ENCODE peak calls at places on chromosomes 7 and 10, in four cellular contexts. I is H1, L is GM12891, Z is GM12878. U is an unnamed sample.

GRCh38 chr7:152751449-152752141 is 8.0 kb upstream of the ACTR3B start:
- DNase-seq in L (no peak), I (no peak), Z (no peak), U (no peak)

GRCh38 chr7:68321076-68321639 is 1277.1 kb upstream of the AUTS2 start:
- DNase-seq in Z (no peak), I (no peak), L (no peak), U (no peak)

GRCh38 chr10:45589009-45589408 is 83.6 kb downstream of the ZFAND4 start:
- DNase-seq in Z (no peak), L (no peak), I (no peak), U (no peak)

GRCh38 chr10:69687396-69687795 is 57.3 kb downstream of the FAM241B start:
- DNase-seq in I (no peak), L (no peak), Z (no peak), U (no peak)

GRCh38 chr10:130761896-130762295 is 549.6 kb downstream of the TCERG1L start:
- DNase-seq in L (no peak), Z (no peak), I (no peak), U (no peak)

GRCh38 chr7:26153246-26153822 is 1.3 kb downstream of the NFE2L3 start:
- DNase-seq in L (no peak), Z (no peak), I (no peak), U (no peak)

GRCh38 chr7:96400001-96400400 is 78.1 kb upstream of the SLC25A13 start:
- DNase-seq in Z (no peak), I (no peak), L (no peak), U (no peak)

GRCh38 chr7:79789584-79790345 is 336.3 kb upstream of the MAGI2 start:
- DNase-seq in Z (no peak), I (no peak), L (no peak), U (no peak)

GRCh38 chr7:44307905-44308740 is 17.3 kb downstream of the CAMK2B start:
- DNase-seq in Z (no peak), L (no peak), I (no peak), U (no peak)

GRCh38 chr10:95346715-95347401 is 56.1 kb upstream of the PDLIM1 start:
- DNase-seq in L (no peak), Z (no peak), I (no peak), U (no peak)

GRCh38 chr7:100431286-100431735 is 1.7 kb downstream of the MEPCE start:
- DNase-seq in I (no peak), Z (no peak), L (no peak), U (no peak)

GRCh38 chr10:56586391-56586790 is 225.3 kb upstream of the ZWINT start:
- DNase-seq in Z (no peak), I (no peak), L (no peak), U (no peak)

GRCh38 chr7:42285383-42285824 is 48.4 kb upstream of the GLI3 start:
- DNase-seq in I (no peak), L (no peak), Z (no peak), U (no peak)

GRCh38 chr10:119658274-119658673 is 7.1 kb downstream of the BAG3 start:
- DNase-seq in I (peak; percentile 17), L (no peak), Z (no peak), U (no peak)

GRCh38 chr7:40310213-40310612 is 175.4 kb downstream of the SUGCT start:
- DNase-seq in L (no peak), Z (no peak), I (no peak), U (no peak)

GRCh38 chr10:48807786-48808185 is 123.1 kb downstream of the WDFY4 start:
- DNase-seq in I (no peak), Z (no peak), L (no peak), U (no peak)

GRCh38 chr10:73647211-73647874 is 6.1 kb upstream of the MYOZ1 start:
- DNase-seq in I (peak; percentile 82), L (no peak), Z (no peak), U (no peak)

GRCh38 chr10:69600761-69601330 is 27.6 kb upstream of the NEUROG3 start:
- DNase-seq in I (no peak), L (no peak), Z (no peak), U (no peak)

GRCh38 chr7:139396323-139396951 is 36.7 kb downstream of the LUC7L2 start:
- DNase-seq in I (no peak), L (no peak), Z (no peak), U (no peak)

GRCh38 chr7:133134810-133135209 is 52.9 kb upstream of the CHCHD3 start:
- DNase-seq in L (no peak), Z (no peak), I (no peak), U (no peak)

DNA sequence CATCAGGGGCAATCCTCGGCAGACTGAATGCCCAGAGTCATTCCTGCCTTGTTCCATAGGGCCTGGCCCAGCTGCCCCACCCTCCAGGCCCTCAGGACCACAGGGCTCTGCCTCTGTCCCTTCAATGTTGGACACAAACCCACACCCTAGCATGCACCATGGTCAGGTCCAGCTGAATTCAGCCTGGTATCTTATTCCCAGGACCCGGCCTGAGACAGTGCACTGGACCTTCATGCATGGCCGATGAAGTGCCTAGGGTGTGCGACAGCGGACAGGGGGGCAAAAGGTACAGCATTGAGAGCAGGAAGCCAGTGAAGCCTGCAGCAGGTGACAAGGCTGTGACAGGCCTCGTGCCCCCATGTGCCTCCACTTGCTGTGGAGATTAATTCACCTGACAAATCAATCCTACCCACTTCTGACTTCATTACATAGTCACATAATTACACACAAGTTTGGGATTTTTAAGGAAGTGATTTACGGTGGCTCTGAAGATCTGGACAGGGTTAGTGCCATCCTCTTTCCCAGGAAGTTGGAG is 261.9 kb downstream of the GRID1 start:
- DNase-seq in L (no peak), Z (no peak), I (no peak), U (no peak)
- TF ChIP-seq TAF1 in L (no peak), Z (no peak), I (no peak), U (no peak)

GRCh38 chr7:155384751-155385150 is 73.2 kb upstream of the EN2 start:
- DNase-seq in I (no peak), Z (no peak), L (no peak), U (no peak)
- TF ChIP-seq POLR2A in I (no peak), Z (no peak), L (no peak), U (no peak)

GRCh38 chr10:92505044-92505443 is 68.8 kb downstream of the IDE start:
- DNase-seq in L (no peak), I (no peak), Z (no peak), U (no peak)
- TF ChIP-seq TAF1 in L (no peak), I (no peak), Z (no peak), U (no peak)

DNA sequence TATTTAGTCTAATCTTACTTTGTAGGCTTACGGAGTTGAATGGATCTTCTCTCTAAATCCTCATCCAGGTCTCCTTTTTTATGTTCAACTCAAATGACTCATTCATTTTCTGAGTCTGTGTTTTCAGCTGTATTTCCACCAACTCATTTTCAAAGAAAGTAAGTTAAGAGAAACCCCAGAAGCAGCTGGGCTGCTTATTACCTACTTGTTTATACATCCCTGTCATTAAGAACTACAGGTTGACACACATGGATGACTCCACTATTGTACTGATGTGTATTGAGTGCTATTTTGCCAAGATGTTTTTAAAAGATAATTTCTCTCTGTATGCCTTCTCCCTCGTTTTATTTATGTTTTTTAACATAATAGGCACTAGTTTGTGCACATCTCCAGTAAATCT is 42.0 kb downstream of the DGKI start:
- DNase-seq in I (no peak), Z (no peak), L (no peak), U (no peak)
- TF ChIP-seq POLR2A in I (no peak), Z (no peak), L (no peak), U (no peak)

DNA sequence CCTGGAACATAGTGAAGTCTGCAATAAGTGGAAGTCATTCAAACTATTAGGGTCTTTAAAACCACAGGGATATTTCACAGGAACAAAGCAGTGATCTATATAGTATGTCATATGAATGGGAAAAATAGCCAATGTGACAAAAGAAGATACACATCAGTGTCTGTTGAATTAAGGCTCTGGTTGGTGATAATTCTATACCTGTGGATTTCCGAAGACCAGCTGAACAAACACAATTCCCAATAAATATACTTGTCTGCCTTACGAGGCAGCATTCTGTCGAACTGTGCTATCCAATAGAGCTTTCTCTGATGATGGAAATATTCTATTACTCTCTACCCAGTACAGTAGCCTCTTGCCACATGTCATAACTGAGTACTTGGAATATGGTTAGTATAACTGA is 55.9 kb upstream of the CAV2 start:
- DNase-seq in L (no peak), I (no peak), Z (no peak), U (no peak)
- TF ChIP-seq TAF1 in L (no peak), I (no peak), Z (no peak), U (no peak)

DNA sequence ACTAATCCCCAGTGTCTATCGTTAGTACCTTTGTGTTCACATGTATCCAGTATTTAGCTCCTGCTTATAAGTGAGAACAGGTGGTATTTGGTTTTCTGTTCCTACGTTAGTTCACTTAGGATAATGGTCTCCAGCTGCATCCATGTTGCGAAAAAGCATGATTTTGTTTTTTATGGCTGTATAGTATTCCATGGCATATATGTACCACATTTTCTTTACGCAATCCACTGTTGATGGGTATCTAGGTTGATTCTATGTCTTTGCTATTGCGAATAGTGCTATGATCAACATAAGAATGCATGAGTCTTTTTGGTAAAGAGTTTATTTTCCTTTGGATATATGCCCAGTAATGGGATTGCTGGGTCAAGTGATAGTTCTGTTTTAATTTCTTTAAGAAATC is 59.1 kb downstream of the CH25H start:
- DNase-seq in I (no peak), L (no peak), Z (no peak), U (no peak)
- TF ChIP-seq POLR2A in I (no peak), L (no peak), Z (no peak), U (no peak)

GRCh38 chr10:72173267-72173634 is 42.6 kb upstream of the ANAPC16 start:
- DNase-seq in Z (peak; percentile 56), L (no peak), I (no peak), U (no peak)
- TF ChIP-seq TAF1 in Z (no peak), L (no peak), I (no peak), U (no peak)

DNA sequence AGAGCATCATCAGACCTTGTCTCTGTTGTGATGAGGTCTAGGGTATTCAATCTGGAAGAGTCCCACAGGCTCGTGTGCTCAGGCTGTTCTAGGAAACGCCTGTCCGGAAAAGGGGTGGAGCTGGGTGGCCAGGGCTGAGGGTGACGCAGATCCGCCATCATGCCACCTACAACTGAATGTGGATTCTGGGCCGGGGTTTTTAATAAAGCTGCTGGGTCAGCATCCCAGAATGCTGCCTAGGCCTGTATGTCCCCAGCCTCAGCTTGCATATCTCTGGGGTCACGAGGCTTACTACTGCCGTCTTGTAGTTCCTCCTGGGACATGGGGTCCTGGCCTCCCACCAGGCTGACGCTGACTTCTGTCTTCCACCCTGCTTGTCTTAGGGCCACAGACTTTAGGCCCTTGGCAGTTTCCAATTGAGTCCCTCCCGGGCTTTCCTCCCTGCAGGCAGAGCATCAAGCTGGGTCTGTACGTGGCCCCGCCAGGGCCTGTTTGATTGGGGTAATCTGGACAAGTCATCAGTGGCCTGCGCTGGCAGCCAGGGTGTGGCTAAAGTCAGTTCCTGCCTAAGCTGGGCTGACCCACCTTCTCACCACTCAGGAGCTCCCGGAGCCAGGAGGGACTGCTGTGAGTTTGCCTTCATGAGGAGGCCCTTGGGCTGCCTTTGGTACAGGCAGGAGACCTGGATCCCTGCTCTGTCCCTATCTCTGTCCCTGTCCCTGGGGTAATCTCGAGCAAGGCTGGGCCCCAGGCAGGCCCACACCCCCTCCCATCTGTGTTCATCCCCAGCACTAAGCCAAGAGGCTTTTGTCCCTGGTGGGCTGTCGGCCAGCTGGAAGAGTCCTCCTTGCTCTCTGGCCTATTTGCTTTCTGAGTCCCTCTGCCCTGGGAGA is 79.9 kb downstream of the ZMIZ1 start:
- DNase-seq in L (no peak), I (no peak), Z (no peak), U (no peak)
- TF ChIP-seq POLR2A in L (no peak), I (no peak), Z (no peak), U (no peak)

U was measured in GM12892.